ENCODE peak calls at places on chromosomes 2 and 18, in seven cellular contexts. O, D, M, L, G, P and H are unnamed samples.

GRCh38 chr2:42881732-42882131 is 89.3 kb upstream of the HAAO start:
- DNase-seq in D (peak), M (no peak), G (no peak), P (no peak), O (no peak), L (no peak), H (no peak)

GRCh38 chr2:159939946-159940345 is 122.5 kb downstream of the PLA2R1 start:
- DNase-seq in L (peak), O (no peak), P (no peak), G (peak), M (no peak), D (peak), H (no peak)

GRCh38 chr2:240817496-240818292 is 2.3 kb downstream of the KIF1A start:
- DNase-seq in L (no peak), M (no peak), O (no peak), D (no peak), P (no peak), G (no peak), H (no peak)

GRCh38 chr2:176095421-176095820 is 2.9 kb downstream of the HOXD13 start:
- DNase-seq in P (no peak), L (no peak), O (no peak), M (no peak), D (no peak), G (no peak), H (no peak)

GRCh38 chr18:23380817-23381216 is 72.3 kb upstream of the RIOK3 start:
- DNase-seq in D (no peak), P (no peak), L (no peak), M (no peak), G (peak), O (no peak), H (no peak)

GRCh38 chr2:105494683-105495425 is 96.0 kb upstream of the FHL2 start:
- DNase-seq in O (no peak), M (no peak), D (no peak), G (no peak), P (no peak), L (no peak), H (no peak)

GRCh38 chr18:61183798-61184197 is 149.4 kb upstream of the CDH20 start:
- DNase-seq in G (no peak), M (no peak), O (no peak), D (no peak), P (no peak), L (no peak), H (no peak)

GRCh38 chr2:112773091-112773490 is 8.7 kb upstream of the CKAP2L start:
- DNase-seq in G (no peak), O (no peak), D (no peak), P (no peak), M (no peak), L (no peak), H (no peak)

GRCh38 chr18:23918395-23919032 is 96.0 kb upstream of the TTC39C start:
- DNase-seq in G (peak), D (peak), M (peak), O (peak), L (peak), P (peak), H (peak)

GRCh38 chr18:49183921-49184320 is 233.2 kb upstream of the SMAD7 start:
- DNase-seq in P (no peak), D (peak), G (no peak), O (no peak), M (no peak), L (no peak), H (no peak)

GRCh38 chr2:126949775-126950174 is 51.1 kb downstream of the TEX51 start:
- DNase-seq in L (no peak), G (no peak), D (no peak), O (no peak), M (no peak), P (no peak), H (no peak)

GRCh38 chr2:39608690-39609457 is 56.8 kb upstream of the TMEM178A start:
- DNase-seq in L (no peak), D (no peak), G (no peak), M (no peak), O (no peak), P (no peak), H (no peak)

GRCh38 chr2:219553168-219553417 is 9.3 kb downstream of the TMEM198 start:
- DNase-seq in P (no peak), G (no peak), L (no peak), D (no peak), M (no peak), O (no peak), H (no peak)

GRCh38 chr2:690799-691198 is 13.6 kb upstream of the TMEM18 start:
- DNase-seq in D (no peak), O (no peak), L (no peak), M (no peak), P (no peak), G (no peak), H (peak)

GRCh38 chr2:196356332-196356731 is 185.0 kb upstream of the STK17B start:
- DNase-seq in O (no peak), M (no peak), L (no peak), G (no peak), D (no peak), P (no peak), H (no peak)

GRCh38 chr2:105712166-105712915 is 32.4 kb upstream of the NCK2 start:
- DNase-seq in M (no peak), P (no peak), D (peak), G (no peak), L (no peak), O (no peak), H (no peak)

GRCh38 chr2:84649487-84650142 is 133.3 kb downstream of the DNAH6 start:
- DNase-seq in L (no peak), D (no peak), M (no peak), P (no peak), O (no peak), G (no peak), H (no peak)

GRCh38 chr18:28723506-28723905 is 546.6 kb upstream of the CDH2 start:
- DNase-seq in P (no peak), G (no peak), D (no peak), M (no peak), O (no peak), L (no peak), H (no peak)

GRCh38 chr2:43328157-43328556 is 101.8 kb upstream of the ZFP36L2 start:
- DNase-seq in D (no peak), M (no peak), O (no peak), G (no peak), L (no peak), P (peak), H (peak)

GRCh38 chr18:37378616-37379015 is 187.0 kb downstream of the CELF4 start:
- DNase-seq in P (no peak), O (no peak), D (no peak), L (no peak), G (no peak), M (no peak), H (no peak)

GRCh38 chr18:76495435-76496199 is 575 bp upstream of the ZNF516 start:
- DNase-seq in L (no peak), G (peak), O (no peak), M (no peak), P (peak), D (peak), H (peak)

GRCh38 chr2:96536445-96537065 is at the start of gene ARID5A:
- DNase-seq in P (peak), D (peak), O (peak), M (peak), L (peak), G (peak), H (peak)

GRCh38 chr2:19358242-19359020 is at the start of gene OSR1:
- DNase-seq in L (peak), M (peak), P (peak), G (peak), O (no peak), D (peak), H (no peak)

GRCh38 chr2:158529379-158530110 is 72.8 kb downstream of the PKP4 start:
- DNase-seq in D (peak), M (peak), P (no peak), L (no peak), O (no peak), G (peak), H (no peak)

GRCh38 chr18:36464126-36464651 is 166.7 kb downstream of the FHOD3 start:
- DNase-seq in P (no peak), M (no peak), G (peak), D (no peak), O (no peak), L (no peak), H (no peak)

GRCh38 chr18:59423251-59423650 is 64.2 kb upstream of the LMAN1 start:
- DNase-seq in G (peak), P (no peak), O (no peak), L (no peak), D (no peak), M (no peak), H (no peak)

GRCh38 chr2:203786912-203787311 is 80.5 kb downstream of the CD28 start:
- DNase-seq in P (no peak), O (no peak), D (peak), G (peak), L (no peak), M (no peak), H (peak)

GRCh38 chr18:3368193-3368592 is 81.8 kb upstream of the TGIF1 start:
- DNase-seq in P (no peak), L (no peak), D (peak), M (no peak), O (no peak), G (peak), H (no peak)

GRCh38 chr2:202102425-202103005 is 29.5 kb downstream of the KIAA2012 start:
- DNase-seq in G (no peak), D (no peak), O (no peak), M (no peak), L (no peak), P (no peak), H (no peak)

GRCh38 chr2:37388074-37388473 is 43.6 kb downstream of the QPCT start:
- DNase-seq in M (no peak), P (no peak), G (peak), D (peak), O (no peak), L (no peak), H (no peak)